ENCODE peak calls at places on chromosome 17, in eight cellular contexts. One of them, this sample, is unnamed.

GRCh38 chr17:40427002-40427491 is 9.4 kb upstream of the TOP2A start:
- DNase-seq in prostate gland: no peak
- DNase-seq in fibroblast of lung: no peak
- DNase-seq in activated B cell treated with CpG ODN at 0.5 μM for 24 hours: no peak
- DNase-seq in fibroblast of mammary gland: no peak
- DNase-seq in AG10803: no peak
- DNase-seq in HCT116: no peak
- DNase-seq in MM.1S: no peak
- DNase-seq in this sample: no peak

GRCh38 chr17:35257080-35257701 is 14.3 kb downstream of the SLFN5 start:
- DNase-seq in prostate gland: peak
- DNase-seq in fibroblast of lung: peak
- DNase-seq in activated B cell treated with CpG ODN at 0.5 μM for 24 hours: no peak
- DNase-seq in fibroblast of mammary gland: peak
- DNase-seq in AG10803: peak
- DNase-seq in HCT116: peak
- DNase-seq in MM.1S: no peak
- DNase-seq in this sample: no peak

GRCh38 chr17:64074704-64075484 is 54.5 kb upstream of the ICAM2 start:
- DNase-seq in prostate gland: peak
- DNase-seq in fibroblast of lung: peak
- DNase-seq in activated B cell treated with CpG ODN at 0.5 μM for 24 hours: no peak
- DNase-seq in fibroblast of mammary gland: peak
- DNase-seq in AG10803: peak
- DNase-seq in HCT116: no peak
- DNase-seq in MM.1S: no peak
- DNase-seq in this sample: peak

GRCh38 chr17:35295686-35296085 is 52.8 kb downstream of the SLFN5 start:
- DNase-seq in prostate gland: no peak
- DNase-seq in fibroblast of lung: no peak
- DNase-seq in activated B cell treated with CpG ODN at 0.5 μM for 24 hours: no peak
- DNase-seq in fibroblast of mammary gland: peak
- DNase-seq in AG10803: no peak
- DNase-seq in HCT116: no peak
- DNase-seq in MM.1S: no peak
- DNase-seq in this sample: no peak

GRCh38 chr17:51909971-51910370 is 248.5 kb downstream of the CA10 start:
- DNase-seq in prostate gland: no peak
- DNase-seq in fibroblast of lung: no peak
- DNase-seq in activated B cell treated with CpG ODN at 0.5 μM for 24 hours: no peak
- DNase-seq in fibroblast of mammary gland: no peak
- DNase-seq in AG10803: no peak
- DNase-seq in HCT116: no peak
- DNase-seq in MM.1S: no peak
- DNase-seq in this sample: no peak

GRCh38 chr17:12719948-12720347 is 54.3 kb downstream of the MYOCD start:
- DNase-seq in prostate gland: no peak
- DNase-seq in fibroblast of lung: no peak
- DNase-seq in activated B cell treated with CpG ODN at 0.5 μM for 24 hours: no peak
- DNase-seq in fibroblast of mammary gland: no peak
- DNase-seq in AG10803: no peak
- DNase-seq in HCT116: no peak
- DNase-seq in MM.1S: no peak
- DNase-seq in this sample: no peak

GRCh38 chr17:77681820-77682219 is 276.7 kb upstream of the TNRC6C start:
- DNase-seq in prostate gland: peak
- DNase-seq in fibroblast of lung: peak
- DNase-seq in activated B cell treated with CpG ODN at 0.5 μM for 24 hours: no peak
- DNase-seq in fibroblast of mammary gland: peak
- DNase-seq in AG10803: no peak
- DNase-seq in HCT116: no peak
- DNase-seq in MM.1S: no peak
- DNase-seq in this sample: no peak

GRCh38 chr17:82804442-82805191 is 35.2 kb downstream of the ZNF750 start:
- DNase-seq in prostate gland: peak
- DNase-seq in fibroblast of lung: peak
- DNase-seq in activated B cell treated with CpG ODN at 0.5 μM for 24 hours: no peak
- DNase-seq in fibroblast of mammary gland: peak
- DNase-seq in AG10803: no peak
- DNase-seq in HCT116: no peak
- DNase-seq in MM.1S: no peak
- DNase-seq in this sample: no peak

DNA sequence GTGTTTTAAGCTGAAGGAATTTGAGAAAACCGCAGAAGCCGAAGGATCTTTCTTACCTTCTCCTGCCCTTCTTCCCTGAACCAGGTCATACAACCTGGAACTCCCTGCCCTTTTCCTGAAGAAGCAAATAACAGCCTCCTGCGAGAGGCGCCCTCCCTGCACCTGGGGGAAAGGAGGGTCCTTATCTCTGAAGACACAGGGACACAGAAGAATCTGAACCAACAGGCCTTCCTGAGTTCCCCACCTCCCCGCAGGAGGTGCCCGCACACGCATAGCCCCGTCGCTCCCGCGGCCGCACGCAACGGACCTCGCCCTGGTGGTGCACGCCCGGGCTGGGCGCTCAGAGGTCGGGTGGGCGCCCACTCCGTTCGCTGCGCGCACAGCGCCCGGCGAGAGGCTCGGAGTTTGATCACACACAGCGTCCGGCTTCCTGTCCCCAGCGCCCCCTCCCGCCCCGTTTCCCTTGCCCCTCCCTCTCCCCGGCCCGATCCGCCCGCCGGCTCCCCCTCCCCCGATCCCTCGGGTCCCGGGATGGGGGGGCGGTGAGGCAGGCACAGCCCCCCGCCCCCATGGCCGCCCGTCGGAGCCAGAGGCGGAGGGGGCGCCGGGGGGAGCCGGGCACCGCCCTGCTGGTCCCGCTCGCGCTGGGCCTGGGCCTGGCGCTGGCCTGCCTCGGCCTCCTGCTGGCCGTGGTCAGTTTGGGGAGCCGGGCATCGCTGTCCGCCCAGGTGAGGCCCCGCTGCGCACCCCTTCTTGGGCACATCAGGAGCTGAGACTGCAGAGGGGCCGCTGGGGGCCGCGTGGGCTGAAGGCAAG is at the start of gene TNFSF12:
- DNase-seq in prostate gland: peak
- DNase-seq in fibroblast of lung: peak
- DNase-seq in activated B cell treated with CpG ODN at 0.5 μM for 24 hours: peak
- DNase-seq in fibroblast of mammary gland: no peak
- DNase-seq in AG10803: peak
- DNase-seq in HCT116: no peak
- DNase-seq in MM.1S: no peak
- DNase-seq in this sample: no peak
- TF ChIP-seq CTCF in prostate gland: peak
- TF ChIP-seq CTCF in fibroblast of lung: peak
- TF ChIP-seq CTCF in activated B cell treated with CpG ODN at 0.5 μM for 24 hours: no peak
- TF ChIP-seq CTCF in fibroblast of mammary gland: no peak
- TF ChIP-seq CTCF in AG10803: no peak
- TF ChIP-seq CTCF in HCT116: no peak
- TF ChIP-seq CTCF in MM.1S: no peak
- TF ChIP-seq CTCF in this sample: no peak

DNA sequence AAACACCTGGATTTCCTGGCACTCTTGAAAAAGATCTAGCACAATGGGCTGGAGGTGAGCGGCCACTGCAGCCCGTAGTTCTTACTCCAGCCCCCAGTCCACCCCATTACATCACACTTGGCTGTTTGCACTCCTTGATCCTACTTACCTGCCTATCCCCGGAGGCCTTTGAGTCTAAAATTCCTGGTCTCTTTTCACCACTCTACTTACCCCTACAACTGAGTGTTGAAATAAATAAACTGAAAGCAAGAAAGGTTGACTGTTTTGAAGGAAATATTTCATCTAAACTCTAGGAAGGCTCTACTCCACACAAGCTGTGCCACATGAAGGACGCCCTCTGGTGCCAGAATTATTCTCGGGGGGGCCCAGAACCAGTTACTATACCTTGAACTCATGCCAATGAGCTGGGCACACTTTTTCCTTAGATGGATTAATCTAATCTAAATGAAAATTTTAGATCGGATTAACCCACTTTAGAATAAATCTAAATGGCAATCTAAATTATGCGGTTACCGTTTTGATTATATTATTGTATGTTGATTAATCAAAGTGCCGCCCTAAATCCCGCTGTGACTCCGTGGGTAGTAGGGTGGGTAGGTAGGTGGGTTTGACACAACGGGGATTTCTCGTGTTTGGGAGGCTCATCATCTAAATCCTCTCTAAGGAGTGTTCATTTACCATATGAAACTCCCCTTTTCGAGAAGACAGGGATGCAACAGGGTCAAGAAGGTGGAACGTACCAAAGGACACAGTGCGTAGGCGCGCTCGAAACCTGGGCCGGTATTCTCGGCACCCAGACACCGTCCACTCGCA is 651 bp upstream of the EIF1 start:
- DNase-seq in prostate gland: peak
- DNase-seq in fibroblast of lung: no peak
- DNase-seq in activated B cell treated with CpG ODN at 0.5 μM for 24 hours: no peak
- DNase-seq in fibroblast of mammary gland: no peak
- DNase-seq in AG10803: no peak
- DNase-seq in HCT116: no peak
- DNase-seq in MM.1S: peak
- DNase-seq in this sample: no peak
- TF ChIP-seq CTCF in prostate gland: peak
- TF ChIP-seq CTCF in fibroblast of lung: no peak
- TF ChIP-seq CTCF in activated B cell treated with CpG ODN at 0.5 μM for 24 hours: no peak
- TF ChIP-seq CTCF in fibroblast of mammary gland: peak
- TF ChIP-seq CTCF in AG10803: peak
- TF ChIP-seq CTCF in HCT116: peak
- TF ChIP-seq CTCF in MM.1S: peak
- TF ChIP-seq CTCF in this sample: no peak

GRCh38 chr17:15231851-15232516 is 33.1 kb downstream of the PMP22 start:
- DNase-seq in prostate gland: no peak
- DNase-seq in fibroblast of lung: no peak
- DNase-seq in activated B cell treated with CpG ODN at 0.5 μM for 24 hours: no peak
- DNase-seq in fibroblast of mammary gland: no peak
- DNase-seq in AG10803: no peak
- DNase-seq in HCT116: no peak
- DNase-seq in MM.1S: no peak
- DNase-seq in this sample: no peak

GRCh38 chr17:15232517-15232915 is 32.6 kb downstream of the PMP22 start:
- DNase-seq in prostate gland: no peak
- DNase-seq in fibroblast of lung: no peak
- DNase-seq in activated B cell treated with CpG ODN at 0.5 μM for 24 hours: no peak
- DNase-seq in fibroblast of mammary gland: peak
- DNase-seq in AG10803: no peak
- DNase-seq in HCT116: no peak
- DNase-seq in MM.1S: no peak
- DNase-seq in this sample: no peak

GRCh38 chr17:15230866-15231265 is 34.3 kb downstream of the PMP22 start:
- DNase-seq in prostate gland: no peak
- DNase-seq in fibroblast of lung: no peak
- DNase-seq in activated B cell treated with CpG ODN at 0.5 μM for 24 hours: no peak
- DNase-seq in fibroblast of mammary gland: no peak
- DNase-seq in AG10803: no peak
- DNase-seq in HCT116: no peak
- DNase-seq in MM.1S: no peak
- DNase-seq in this sample: no peak

GRCh38 chr17:15233971-15234370 is 31.2 kb downstream of the PMP22 start:
- DNase-seq in prostate gland: no peak
- DNase-seq in fibroblast of lung: no peak
- DNase-seq in activated B cell treated with CpG ODN at 0.5 μM for 24 hours: no peak
- DNase-seq in fibroblast of mammary gland: no peak
- DNase-seq in AG10803: no peak
- DNase-seq in HCT116: no peak
- DNase-seq in MM.1S: no peak
- DNase-seq in this sample: no peak

DNA sequence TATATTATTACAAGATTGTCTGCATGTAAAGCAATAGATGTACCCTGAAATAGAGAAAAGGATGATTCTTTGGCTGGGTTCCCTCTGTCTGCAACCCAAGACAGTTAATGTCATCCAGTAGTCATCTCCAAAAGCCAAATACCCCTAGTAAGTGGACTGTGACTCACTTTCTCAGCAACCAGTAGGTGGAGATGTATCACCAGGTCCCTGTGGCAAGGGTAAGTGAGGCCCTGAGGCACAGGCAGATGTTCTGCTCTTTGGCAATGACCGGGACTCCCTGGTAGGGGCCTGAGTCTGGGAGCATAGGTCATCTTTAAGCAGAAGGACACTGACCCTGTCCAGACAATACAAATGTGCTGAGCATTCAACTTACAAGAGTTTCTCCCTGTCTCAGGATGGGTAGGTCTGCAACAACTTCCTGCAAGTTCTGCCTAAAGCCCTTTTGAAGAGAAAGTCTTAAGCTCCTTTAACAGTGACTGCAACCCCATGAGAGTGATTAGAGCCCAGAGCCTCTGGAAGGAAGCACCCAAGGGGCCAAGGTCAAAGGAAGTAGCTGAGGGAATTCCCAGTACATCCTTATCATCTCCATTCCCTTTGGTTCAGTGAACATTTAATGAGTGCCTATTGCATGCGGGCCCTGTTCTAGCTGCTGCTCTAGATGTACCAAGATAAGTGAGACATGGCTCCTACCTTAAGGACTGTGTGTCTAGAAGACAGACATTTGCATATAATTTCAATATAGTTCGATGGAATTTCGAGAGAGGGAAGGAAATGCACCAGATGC is 31.9 kb downstream of the PMP22 start:
- DNase-seq in prostate gland: no peak
- DNase-seq in fibroblast of lung: peak
- DNase-seq in activated B cell treated with CpG ODN at 0.5 μM for 24 hours: no peak
- DNase-seq in fibroblast of mammary gland: peak
- DNase-seq in AG10803: peak
- DNase-seq in HCT116: no peak
- DNase-seq in MM.1S: no peak
- DNase-seq in this sample: peak
- TF ChIP-seq CTCF in prostate gland: no peak
- TF ChIP-seq CTCF in fibroblast of lung: peak
- TF ChIP-seq CTCF in activated B cell treated with CpG ODN at 0.5 μM for 24 hours: no peak
- TF ChIP-seq CTCF in fibroblast of mammary gland: peak
- TF ChIP-seq CTCF in AG10803: peak
- TF ChIP-seq CTCF in HCT116: peak
- TF ChIP-seq CTCF in MM.1S: no peak
- TF ChIP-seq CTCF in this sample: peak

GRCh38 chr17:57138956-57139576 is 54.0 kb downstream of the AKAP1 start:
- DNase-seq in prostate gland: no peak
- DNase-seq in fibroblast of lung: peak
- DNase-seq in activated B cell treated with CpG ODN at 0.5 μM for 24 hours: no peak
- DNase-seq in fibroblast of mammary gland: peak
- DNase-seq in AG10803: no peak
- DNase-seq in HCT116: no peak
- DNase-seq in MM.1S: no peak
- DNase-seq in this sample: no peak
- TF ChIP-seq CTCF in prostate gland: no peak
- TF ChIP-seq CTCF in fibroblast of lung: no peak
- TF ChIP-seq CTCF in activated B cell treated with CpG ODN at 0.5 μM for 24 hours: no peak
- TF ChIP-seq CTCF in fibroblast of mammary gland: no peak
- TF ChIP-seq CTCF in AG10803: no peak
- TF ChIP-seq CTCF in HCT116: no peak
- TF ChIP-seq CTCF in MM.1S: no peak
- TF ChIP-seq CTCF in this sample: no peak

This sample was measured in HL-60.